ENCODE peak calls at places on chromosome 7, in seven cellular contexts. D is IMR-90, S is HFF-Myc, M is BJ, K is colonic mucosa, R is upper lobe of left lung, T is PC-3. X is an unnamed sample.

GRCh38 chr7:30848121-30848855 is 63.4 kb upstream of the AQP1 start:
- DNase-seq in R (no peak), T (no peak), D (no peak), M (no peak), K (no peak), S (no peak), X (no peak)

GRCh38 chr7:33744293-33744692 is 161.0 kb upstream of the BMPER start:
- DNase-seq in T (peak; percentile 42), R (no peak), S (no peak), M (no peak), D (peak; percentile 14), K (no peak), X (peak; percentile 36)

GRCh38 chr7:121547341-121548092 is 151.4 kb upstream of the FAM3C start:
- DNase-seq in D (peak; percentile 78), M (no peak), K (no peak), S (peak; percentile 35), R (no peak), T (peak; percentile 76), X (peak; percentile 77)

GRCh38 chr7:48035967-48036478 is 680 bp downstream of the C7orf57 start:
- DNase-seq in K (peak; percentile 19), R (peak; percentile 86), S (no peak), D (peak; percentile 37), M (no peak), T (peak; percentile 24), X (peak; percentile 28)

GRCh38 chr7:77665161-77665560 is 31.1 kb upstream of the RSBN1L start:
- DNase-seq in R (no peak), S (no peak), K (no peak), M (no peak), T (no peak), D (peak; percentile 52), X (no peak)

GRCh38 chr7:54841772-54842707 is 83.0 kb upstream of the SEC61G start:
- DNase-seq in M (peak; percentile 52), S (peak; percentile 37), D (peak; percentile 95), K (peak; percentile 31), T (peak; percentile 60), R (no peak), X (peak; percentile 86)

GRCh38 chr7:112449353-112449752 is 907 bp upstream of the IFRD1 start:
- DNase-seq in T (peak; percentile 83), S (no peak), D (peak; percentile 47), R (no peak), K (peak; percentile 62), M (no peak), X (peak; percentile 49)

GRCh38 chr7:132009778-132010177 is 453.4 kb upstream of the PODXL start:
- DNase-seq in R (no peak), T (no peak), K (peak; percentile 52), S (no peak), M (no peak), D (no peak), X (peak; percentile 41)

GRCh38 chr7:84022686-84023308 is 171.8 kb downstream of the SEMA3A start:
- DNase-seq in T (peak; percentile 91), K (peak; percentile 51), R (no peak), S (no peak), M (no peak), D (peak; percentile 37), X (no peak)

GRCh38 chr7:43942997-43943701 is 16.9 kb downstream of the UBE2D4 start:
- DNase-seq in T (peak; percentile 79), R (no peak), D (no peak), M (no peak), K (peak; percentile 34), S (no peak), X (no peak)

GRCh38 chr7:30726296-30727006 is 25.5 kb upstream of the INMT start:
- DNase-seq in K (no peak), R (no peak), M (no peak), D (no peak), T (no peak), S (no peak), X (no peak)

GRCh38 chr7:69282941-69283340 is 315.3 kb upstream of the AUTS2 start:
- DNase-seq in M (no peak), T (no peak), K (no peak), D (no peak), R (no peak), S (no peak), X (no peak)

DNA sequence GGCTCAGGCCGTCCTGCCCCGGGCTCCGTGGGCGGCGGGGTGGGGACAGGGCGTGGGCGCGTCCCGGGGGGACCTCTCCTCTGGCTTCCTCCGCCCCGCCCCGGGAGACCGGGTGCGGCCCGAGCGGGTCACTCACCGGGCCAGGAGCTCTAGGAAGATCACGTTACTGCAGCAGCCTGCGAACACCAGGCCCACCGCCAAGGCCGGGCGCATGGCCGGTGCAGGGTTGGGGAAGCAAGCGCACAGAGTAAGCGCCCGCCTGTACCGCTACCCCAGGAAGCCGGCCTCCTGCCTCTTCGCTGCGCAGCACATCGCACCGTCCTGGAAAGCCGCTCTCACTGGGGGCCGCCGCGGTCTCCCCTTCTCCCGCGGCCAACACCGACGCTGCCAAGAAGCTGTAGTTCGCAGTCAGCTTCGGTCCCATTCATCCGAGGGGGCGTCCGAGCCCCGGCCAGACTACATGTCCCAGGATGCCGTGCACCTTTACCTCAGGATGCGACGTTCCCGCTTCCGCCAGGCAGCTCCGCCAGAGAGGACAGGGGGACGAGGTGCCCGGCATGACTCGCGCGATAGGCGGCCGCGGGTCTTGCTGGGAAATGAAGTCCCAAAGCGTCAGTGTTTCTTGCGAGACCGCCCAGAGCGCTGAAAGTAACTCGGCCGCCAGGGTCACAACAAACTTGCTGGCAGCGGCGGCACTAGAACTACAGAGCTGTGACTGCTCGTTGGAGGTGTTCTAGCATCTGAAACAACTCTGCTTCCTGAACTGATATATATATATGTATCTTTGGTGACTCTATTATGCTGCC is at the start of gene SLC35B4:
- DNase-seq in D (peak; percentile 97), R (peak; percentile 96), K (peak; percentile 98), T (peak; percentile 96), M (peak; percentile 84), S (peak; percentile 91), X (peak; percentile 95)
- TF ChIP-seq CTCF in D (peak; percentile 28), R (peak; percentile 25), K (peak; percentile 18), T (no peak), M (peak; percentile 43), S (peak; percentile 18), X (no peak)

DNA sequence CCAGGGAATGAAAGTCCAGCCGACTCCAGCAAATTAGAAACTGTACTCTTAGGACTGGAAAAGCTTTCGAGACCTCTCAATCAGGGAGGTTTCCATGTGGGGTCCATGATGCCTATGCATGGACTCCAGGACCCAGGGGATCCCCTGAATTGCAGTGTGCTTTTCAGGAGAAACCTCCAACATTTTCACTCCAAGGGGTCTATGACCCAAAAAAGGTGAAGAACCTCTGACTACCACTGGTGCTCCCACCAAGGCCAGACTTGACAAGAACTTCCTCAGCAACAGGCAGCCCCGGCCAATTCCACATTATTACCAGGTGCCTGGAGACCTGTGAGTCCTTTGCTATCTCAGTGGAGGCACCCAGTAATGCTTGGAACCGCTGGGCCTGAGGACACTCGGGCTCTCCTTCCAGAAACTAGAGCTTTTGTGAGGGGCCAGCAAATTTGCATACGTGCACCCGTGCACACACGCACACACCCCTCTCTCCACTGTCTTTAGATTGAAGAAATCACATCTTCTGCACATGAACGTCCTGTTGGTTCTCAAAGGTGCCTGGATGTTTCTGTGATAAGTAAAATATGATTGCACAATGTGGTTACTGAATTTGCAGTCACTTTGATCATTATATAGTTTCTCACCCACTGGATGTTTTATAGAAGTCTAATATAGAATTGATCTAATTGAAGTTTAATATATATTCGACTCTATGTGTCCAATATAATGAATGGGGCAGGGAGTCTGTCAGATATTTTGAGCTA is 54.7 kb downstream of the SYPL1 start:
- DNase-seq in S (no peak), D (no peak), K (no peak), R (no peak), T (no peak), M (no peak), X (no peak)
- H3K4me3 ChIP-seq in S (no peak overlapping the region), D (no peak overlapping the region), K (no peak overlapping the region), R (no peak overlapping the region), T (no peak overlapping the region), M (no peak overlapping the region), X (no peak overlapping the region)

GRCh38 chr7:158424531-158424930 is 163.1 kb downstream of the PTPRN2 start:
- DNase-seq in K (no peak), S (no peak), M (no peak), T (no peak), D (no peak), R (no peak), X (no peak)
- TF ChIP-seq CTCF in K (no peak), S (no peak), M (no peak), T (no peak), D (no peak), R (no peak), X (no peak)

GRCh38 chr7:90599892-90600555 is 3.9 kb downstream of the CDK14 start:
- DNase-seq in T (no peak), S (no peak), K (no peak), R (no peak), D (peak; percentile 64), M (no peak), X (peak; percentile 27)
- H3K4me3 ChIP-seq in T (no peak overlapping the region), S (no peak overlapping the region), K (no peak overlapping the region), R (no peak overlapping the region), D (no peak overlapping the region), M (no peak overlapping the region), X (no peak overlapping the region)

DNA sequence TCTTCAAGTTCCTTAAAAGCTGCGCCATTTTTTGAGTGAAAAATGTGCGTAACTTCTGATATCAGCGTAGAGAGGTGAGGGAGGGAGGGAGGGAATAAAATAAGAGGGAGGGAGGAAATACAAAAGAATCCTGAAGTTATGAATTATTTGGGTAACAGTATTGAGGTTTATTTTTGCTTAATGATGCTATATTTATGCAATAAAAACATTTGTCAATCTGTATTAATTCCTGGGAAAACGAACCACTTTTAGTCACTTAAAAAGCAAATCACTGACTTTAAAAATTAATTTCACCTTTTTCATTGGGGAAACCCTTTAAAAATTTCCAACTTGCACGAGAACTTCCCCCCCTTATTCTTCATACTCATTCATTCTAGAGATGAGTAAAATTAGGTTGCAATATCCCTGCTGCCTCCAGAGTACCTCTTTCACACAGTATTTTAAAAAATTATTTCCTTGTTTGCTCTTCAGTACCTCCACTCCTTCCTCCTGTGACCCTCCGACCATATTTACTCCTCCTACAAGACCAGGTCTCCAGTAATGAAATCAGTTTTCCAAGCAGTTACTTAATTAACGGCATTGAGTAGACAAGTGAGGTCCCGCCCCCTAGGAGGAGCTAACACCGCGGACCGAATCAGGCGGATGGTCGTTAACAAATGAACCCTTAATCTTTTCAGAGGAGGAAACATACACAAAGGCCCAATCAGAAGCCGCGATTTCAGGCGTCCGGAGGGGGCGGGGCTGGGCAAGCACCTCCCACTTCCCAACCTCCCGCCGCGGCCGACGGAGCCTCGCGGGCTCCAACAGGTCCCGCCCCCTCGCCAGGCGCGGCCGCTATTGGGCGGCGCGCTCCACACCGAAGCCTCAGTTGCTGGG is 521 bp upstream of the TRIM24 start:
- DNase-seq in R (peak; percentile 99), M (peak; percentile 88), K (peak; percentile 98), T (peak; percentile 94), D (no peak), S (peak; percentile 86), X (peak; percentile 96)
- TF ChIP-seq CTCF in R (peak; percentile 42), M (peak; percentile 18), K (no peak), T (no peak), D (peak; percentile 10), S (no peak), X (peak; percentile 18)

DNA sequence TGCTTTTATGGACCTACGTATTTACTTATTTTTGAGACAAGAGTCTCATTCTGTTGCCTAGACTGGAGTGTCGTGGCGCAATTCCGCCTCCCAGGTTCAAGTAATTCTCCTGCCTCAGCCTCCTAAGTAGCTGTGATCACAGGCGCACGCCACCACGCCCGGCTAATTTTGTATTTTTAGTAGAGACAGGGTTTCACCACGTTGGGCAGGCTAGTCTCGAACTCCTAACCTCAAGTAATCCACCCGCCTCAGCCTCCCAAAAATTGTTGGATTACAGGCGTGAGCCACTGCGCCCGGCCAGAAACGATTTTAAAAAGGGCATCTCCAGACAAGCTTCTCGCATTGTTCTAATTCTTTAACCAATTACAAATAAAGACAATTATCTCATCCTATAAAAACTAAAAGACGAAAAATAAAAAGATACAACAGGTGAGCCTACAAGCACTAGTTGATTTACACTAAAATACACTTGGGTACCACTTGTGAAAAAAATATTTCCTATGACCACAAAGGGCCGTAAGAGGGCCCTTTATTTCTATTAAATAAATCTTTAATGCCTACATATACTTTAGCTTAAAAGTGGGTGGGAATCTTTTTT is 2.4 kb downstream of the TRA2A start:
- DNase-seq in S (no peak), K (no peak), T (no peak), D (no peak), M (no peak), R (no peak), X (no peak)
- H3K4me3 ChIP-seq in S (peak overlapping the region; percentile 79), K (no peak overlapping the region), T (peak overlapping the region; percentile 99), D (no peak overlapping the region), M (no peak overlapping the region), R (peak overlapping the region; percentile 75), X (peak overlapping the region; percentile 99)